ENCODE peak calls at places on chromosomes 6 and 20, in five cellular contexts. One of them, this sample, is unnamed.

GRCh38 chr6:117840541-117840983 is 66.5 kb upstream of the SLC35F1 start:
- DNase-seq in uterus: no peak
- DNase-seq in kidney: no peak
- DNase-seq in K562: peak; percentile 14
- DNase-seq in upper lobe of left lung: no peak
- DNase-seq in this sample: no peak

GRCh38 chr6:152380993-152381898 is 255.9 kb downstream of the SYNE1 start:
- DNase-seq in uterus: peak; percentile 87
- DNase-seq in K562: no peak
- DNase-seq in upper lobe of left lung: peak; percentile 25
- DNase-seq in kidney: peak; percentile 93
- DNase-seq in this sample: peak; percentile 63

GRCh38 chr20:37486186-37486999 is 34.7 kb upstream of the NNAT start:
- DNase-seq in uterus: no peak
- DNase-seq in kidney: no peak
- DNase-seq in K562: no peak
- DNase-seq in upper lobe of left lung: no peak
- DNase-seq in this sample: no peak

GRCh38 chr6:88722691-88723090 is 240.7 kb downstream of the RNGTT start:
- DNase-seq in K562: no peak
- DNase-seq in kidney: no peak
- DNase-seq in upper lobe of left lung: no peak
- DNase-seq in uterus: no peak
- DNase-seq in this sample: no peak

GRCh38 chr20:37941332-37941731 is 38.4 kb downstream of the VSTM2L start:
- DNase-seq in upper lobe of left lung: no peak
- DNase-seq in uterus: no peak
- DNase-seq in kidney: no peak
- DNase-seq in K562: peak; percentile 66
- DNase-seq in this sample: peak; percentile 48

GRCh38 chr20:20603339-20603990 is 109.0 kb downstream of the RALGAPA2 start:
- DNase-seq in uterus: no peak
- DNase-seq in kidney: no peak
- DNase-seq in upper lobe of left lung: no peak
- DNase-seq in K562: no peak
- DNase-seq in this sample: no peak

GRCh38 chr6:12163149-12163548 is 127.0 kb upstream of the EDN1 start:
- DNase-seq in kidney: no peak
- DNase-seq in uterus: no peak
- DNase-seq in K562: no peak
- DNase-seq in upper lobe of left lung: no peak
- DNase-seq in this sample: no peak

GRCh38 chr20:8156603-8157079 is 24.6 kb downstream of the PLCB1 start:
- DNase-seq in K562: no peak
- DNase-seq in uterus: no peak
- DNase-seq in kidney: no peak
- DNase-seq in upper lobe of left lung: no peak
- DNase-seq in this sample: no peak

GRCh38 chr6:49639177-49639817 is 2.7 kb upstream of the RHAG start:
- DNase-seq in upper lobe of left lung: no peak
- DNase-seq in uterus: no peak
- DNase-seq in kidney: no peak
- DNase-seq in K562: no peak
- DNase-seq in this sample: no peak

GRCh38 chr20:54318892-54319291 is 111.0 kb downstream of the PFDN4 start:
- DNase-seq in K562: no peak
- DNase-seq in upper lobe of left lung: no peak
- DNase-seq in kidney: no peak
- DNase-seq in uterus: no peak
- DNase-seq in this sample: no peak

GRCh38 chr20:39107741-39108140 is 145.6 kb downstream of the DHX35 start:
- DNase-seq in K562: no peak
- DNase-seq in uterus: no peak
- DNase-seq in upper lobe of left lung: no peak
- DNase-seq in kidney: no peak
- DNase-seq in this sample: no peak

GRCh38 chr6:22600059-22600458 is 30.7 kb downstream of the HDGFL1 start:
- DNase-seq in kidney: no peak
- DNase-seq in upper lobe of left lung: no peak
- DNase-seq in uterus: no peak
- DNase-seq in K562: no peak
- DNase-seq in this sample: no peak

GRCh38 chr6:9308284-9308683 is 872.9 kb upstream of the SLC35B3 start:
- DNase-seq in kidney: no peak
- DNase-seq in uterus: no peak
- DNase-seq in upper lobe of left lung: no peak
- DNase-seq in K562: no peak
- DNase-seq in this sample: no peak

GRCh38 chr6:14000901-14001300 is 76.1 kb downstream of the RNF182 start:
- DNase-seq in kidney: no peak
- DNase-seq in uterus: no peak
- DNase-seq in upper lobe of left lung: no peak
- DNase-seq in K562: no peak
- DNase-seq in this sample: no peak

GRCh38 chr6:169115632-169116031 is 138.0 kb downstream of the THBS2 start:
- DNase-seq in upper lobe of left lung: no peak
- DNase-seq in K562: no peak
- DNase-seq in uterus: no peak
- DNase-seq in kidney: no peak
- DNase-seq in this sample: no peak

GRCh38 chr20:61819484-61819846 is 246.2 kb downstream of the TAF4 start:
- DNase-seq in K562: no peak
- DNase-seq in kidney: no peak
- DNase-seq in upper lobe of left lung: no peak
- DNase-seq in uterus: no peak
- DNase-seq in this sample: no peak

GRCh38 chr6:138986578-138986977 is 1.5 kb downstream of the REPS1 start:
- DNase-seq in uterus: no peak
- DNase-seq in K562: peak; percentile 18
- DNase-seq in kidney: no peak
- DNase-seq in upper lobe of left lung: no peak
- DNase-seq in this sample: no peak

GRCh38 chr6:98054453-98054852 is 771.4 kb upstream of the MMS22L start:
- DNase-seq in kidney: no peak
- DNase-seq in uterus: no peak
- DNase-seq in K562: no peak
- DNase-seq in upper lobe of left lung: no peak
- DNase-seq in this sample: no peak

GRCh38 chr6:121201108-121201507 is 133.2 kb downstream of the TBC1D32 start:
- DNase-seq in K562: no peak
- DNase-seq in upper lobe of left lung: no peak
- DNase-seq in kidney: no peak
- DNase-seq in uterus: no peak
- DNase-seq in this sample: no peak

GRCh38 chr6:31118178-31118577 is 2.1 kb downstream of the CDSN start:
- DNase-seq in kidney: peak; percentile 42
- DNase-seq in uterus: no peak
- DNase-seq in K562: no peak
- DNase-seq in upper lobe of left lung: no peak
- DNase-seq in this sample: no peak

GRCh38 chr6:114157848-114158247 is 185.0 kb downstream of the HS3ST5 start:
- DNase-seq in K562: no peak
- DNase-seq in uterus: no peak
- DNase-seq in upper lobe of left lung: no peak
- DNase-seq in kidney: no peak
- DNase-seq in this sample: no peak

GRCh38 chr6:50842446-50842845 is 23.8 kb downstream of the TFAP2B start:
- DNase-seq in kidney: no peak
- DNase-seq in K562: no peak
- DNase-seq in upper lobe of left lung: no peak
- DNase-seq in uterus: no peak
- DNase-seq in this sample: no peak

GRCh38 chr6:50843842-50844241 is 25.2 kb downstream of the TFAP2B start:
- DNase-seq in uterus: no peak
- DNase-seq in K562: peak; percentile 69
- DNase-seq in kidney: peak; percentile 92
- DNase-seq in upper lobe of left lung: peak; percentile 78
- DNase-seq in this sample: peak; percentile 92

GRCh38 chr6:50840112-50840813 is 21.6 kb downstream of the TFAP2B start:
- DNase-seq in uterus: no peak
- DNase-seq in upper lobe of left lung: no peak
- DNase-seq in kidney: no peak
- DNase-seq in K562: no peak
- DNase-seq in this sample: no peak

GRCh38 chr6:50840814-50841192 is 22.1 kb downstream of the TFAP2B start:
- DNase-seq in K562: no peak
- DNase-seq in upper lobe of left lung: peak; percentile 53
- DNase-seq in kidney: no peak
- DNase-seq in uterus: no peak
- DNase-seq in this sample: no peak

GRCh38 chr6:50842861-50843384 is 24.3 kb downstream of the TFAP2B start:
- DNase-seq in kidney: peak; percentile 55
- DNase-seq in upper lobe of left lung: peak; percentile 68
- DNase-seq in K562: no peak
- DNase-seq in uterus: no peak
- DNase-seq in this sample: no peak
- H3K27ac ChIP-seq in kidney: no peak overlapping the region
- H3K27ac ChIP-seq in upper lobe of left lung: no peak overlapping the region
- H3K27ac ChIP-seq in K562: no peak overlapping the region
- H3K27ac ChIP-seq in uterus: no peak overlapping the region
- H3K27ac ChIP-seq in this sample: peak overlapping the region; percentile 82

DNA sequence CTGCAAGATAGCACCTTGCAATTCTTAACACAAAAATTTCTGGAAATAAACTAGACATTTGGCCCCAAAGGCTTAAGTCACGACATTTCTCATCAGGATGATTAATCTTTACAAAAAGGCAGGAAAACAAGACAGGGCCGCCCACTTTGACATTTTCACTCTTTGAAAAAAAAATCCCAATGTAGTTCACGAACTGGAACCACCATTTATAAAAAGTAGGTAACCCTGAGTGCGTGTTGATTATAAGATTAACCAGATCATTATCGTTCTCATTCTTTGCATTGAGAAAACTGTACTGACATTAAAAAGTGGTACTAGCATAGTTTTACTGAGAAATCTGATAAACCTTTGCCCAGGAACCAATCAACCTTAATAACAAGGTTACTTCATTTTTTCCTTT is 108.8 kb downstream of the HUS1B start:
- DNase-seq in uterus: no peak
- DNase-seq in kidney: no peak
- DNase-seq in K562: no peak
- DNase-seq in upper lobe of left lung: no peak
- DNase-seq in this sample: no peak
- H3K4me1 ChIP-seq in uterus: no peaks in the 10 kb centered on the region
- H3K4me1 ChIP-seq in kidney: no peaks in the 10 kb centered on the region
- H3K4me1 ChIP-seq in K562: no peaks in the 10 kb centered on the region
- H3K4me1 ChIP-seq in upper lobe of left lung: no peaks in the 10 kb centered on the region
- H3K4me1 ChIP-seq in this sample: no peaks in the 10 kb centered on the region

GRCh38 chr6:166597711-166598440 is 11.4 kb upstream of the RAMACL start:
- DNase-seq in kidney: no peak
- DNase-seq in uterus: no peak
- DNase-seq in upper lobe of left lung: no peak
- DNase-seq in K562: no peak
- DNase-seq in this sample: no peak

GRCh38 chr6:166600932-166601331 is 14.5 kb upstream of the RAMACL start:
- DNase-seq in K562: no peak
- DNase-seq in kidney: no peak
- DNase-seq in upper lobe of left lung: no peak
- DNase-seq in uterus: peak; percentile 1
- DNase-seq in this sample: no peak

GRCh38 chr6:166596741-166597507 is 10.4 kb upstream of the RAMACL start:
- DNase-seq in K562: no peak
- DNase-seq in upper lobe of left lung: no peak
- DNase-seq in kidney: no peak
- DNase-seq in uterus: no peak
- DNase-seq in this sample: no peak

GRCh38 chr6:166599158-166599557 is 12.7 kb upstream of the RAMACL start:
- DNase-seq in kidney: no peak
- DNase-seq in upper lobe of left lung: no peak
- DNase-seq in K562: no peak
- DNase-seq in uterus: no peak
- DNase-seq in this sample: no peak

DNA sequence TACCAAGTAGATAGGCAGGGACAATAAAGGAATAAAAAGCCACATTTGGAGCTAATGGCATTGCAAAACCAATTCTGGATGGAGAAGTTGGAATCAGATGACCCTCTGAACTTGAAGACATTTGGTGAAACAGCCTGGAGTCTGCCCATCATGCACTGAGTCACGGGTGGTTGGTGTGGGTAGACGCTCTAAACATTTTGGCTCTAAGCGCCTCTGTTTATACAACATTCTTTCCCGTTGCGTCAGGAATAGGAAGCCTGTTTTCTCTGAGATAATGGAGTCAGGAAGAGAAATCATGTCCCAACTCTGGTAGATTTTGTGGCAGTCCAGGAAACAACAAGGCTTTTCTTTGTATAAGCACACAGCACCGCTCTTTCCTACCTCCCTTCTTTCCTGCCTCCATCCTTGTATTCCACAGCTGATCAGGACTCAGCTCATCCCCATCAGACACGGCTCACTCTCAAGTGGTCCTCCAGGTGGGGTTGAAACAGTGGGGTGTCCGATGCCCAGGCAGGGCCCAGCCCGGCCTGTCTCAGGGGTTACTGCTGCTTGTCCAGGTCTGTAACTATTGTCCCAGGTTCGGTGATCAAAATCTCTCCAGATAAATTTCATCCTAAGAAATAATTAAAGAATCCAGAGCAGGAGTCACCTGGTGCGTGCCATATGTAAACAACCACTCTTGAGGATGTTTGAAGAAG is 12.1 kb upstream of the RAMACL start:
- DNase-seq in uterus: peak; percentile 74
- DNase-seq in kidney: no peak
- DNase-seq in upper lobe of left lung: peak; percentile 52
- DNase-seq in K562: no peak
- DNase-seq in this sample: no peak
- H3K27ac ChIP-seq in uterus: peak overlapping the region; percentile 87
- H3K27ac ChIP-seq in kidney: peak overlapping the region; percentile 49
- H3K27ac ChIP-seq in upper lobe of left lung: peak overlapping the region; percentile 80
- H3K27ac ChIP-seq in K562: no peak overlapping the region
- H3K27ac ChIP-seq in this sample: peak overlapping the region; percentile 85

DNA sequence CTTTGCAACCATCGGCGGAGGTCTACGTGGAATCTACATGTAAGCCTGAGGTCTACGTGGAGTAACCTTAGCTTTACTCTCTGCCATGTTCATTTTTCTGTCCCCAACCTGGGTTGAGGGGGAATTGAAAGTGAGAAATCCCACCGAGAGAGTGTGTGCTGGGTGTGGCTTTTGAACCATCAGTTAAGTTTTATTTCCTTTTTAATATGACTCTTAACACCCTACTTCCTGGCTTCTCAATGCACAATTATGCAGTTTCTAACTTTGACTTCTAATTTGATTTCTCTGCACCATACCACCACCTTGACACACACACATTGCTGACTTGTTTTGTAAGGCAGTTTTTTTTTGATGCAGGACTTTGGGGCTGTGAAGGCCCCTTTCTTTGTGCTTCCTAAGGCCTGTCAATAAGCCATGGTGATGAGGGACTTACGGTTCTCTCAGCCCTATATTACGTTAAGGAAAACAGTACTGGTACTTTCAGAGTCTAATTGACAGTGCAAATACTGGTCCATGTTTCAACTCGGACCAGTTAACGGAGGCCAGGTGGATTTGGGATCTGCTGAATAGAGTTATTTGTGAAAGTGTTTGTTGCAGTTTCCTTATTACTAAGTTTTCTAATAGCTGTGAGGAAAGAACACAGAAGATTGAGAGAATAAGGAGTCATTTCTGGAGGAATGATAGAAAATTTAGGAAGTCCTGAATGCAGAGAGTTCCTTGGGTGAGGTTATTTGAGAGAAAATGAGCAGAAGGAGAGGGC is 206.5 kb downstream of the JARID2 start:
- DNase-seq in kidney: no peak
- DNase-seq in K562: no peak
- DNase-seq in uterus: no peak
- DNase-seq in upper lobe of left lung: no peak
- DNase-seq in this sample: no peak
- H3K4me1 ChIP-seq in kidney: peaks cover 5% of the 10 kb centered on the region
- H3K4me1 ChIP-seq in K562: no peaks in the 10 kb centered on the region
- H3K4me1 ChIP-seq in uterus: no peaks in the 10 kb centered on the region
- H3K4me1 ChIP-seq in upper lobe of left lung: peaks cover 15% of the 10 kb centered on the region
- H3K4me1 ChIP-seq in this sample: no peaks in the 10 kb centered on the region

This sample was measured in breast epithelium.